ENCODE peak calls at places on chromosomes 13 and 19, in nine cellular contexts. X is nucleus accumbens; F is anterior cingulate cortex; D is H9; V is endodermal cell; G is M059J; N is effector CD4-positive, alpha-beta T cell; P is GM12864; I is stimulated activated CD4-positive, alpha-beta T cell treated with anti-CD3 and anti-CD28 coated beads, Interleukin-15, amount 100 ng/mL, for 1 hour. B is an unnamed sample.

GRCh38 chr13:49740870-49741269 is 49.6 kb upstream of the EBPL start:
- DNase-seq in X (no peak), F (no peak), D (no peak), V (no peak), G (no peak), N (no peak), P (no peak), I (no peak), B (no peak)

GRCh38 chr13:67063036-67063435 is 167.1 kb downstream of the PCDH9 start:
- DNase-seq in X (no peak), F (no peak), D (no peak), V (no peak), G (no peak), N (no peak), P (no peak), I (no peak), B (no peak)

GRCh38 chr19:50890422-50891252 is 17.4 kb downstream of the KLK2 start:
- DNase-seq in X (no peak), F (no peak), D (no peak), V (no peak), G (peak), N (no peak), P (no peak), I (no peak), B (no peak)

GRCh38 chr13:110187501-110188161 is 119.3 kb downstream of the COL4A1 start:
- DNase-seq in X (no peak), F (no peak), D (no peak), V (no peak), G (peak), N (no peak), P (no peak), I (no peak), B (no peak)

GRCh38 chr19:11420894-11421606 is 1.9 kb upstream of the RGL3 start:
- DNase-seq in X (no peak), F (no peak), D (peak), V (peak), G (no peak), N (no peak), P (no peak), I (no peak), B (peak)

GRCh38 chr19:38445362-38445761 is 11.9 kb downstream of the RYR1 start:
- DNase-seq in X (no peak), F (no peak), D (no peak), V (no peak), G (no peak), N (no peak), P (no peak), I (no peak), B (no peak)

GRCh38 chr19:18055967-18056366 is 30.8 kb downstream of the IL12RB1 start:
- DNase-seq in X (no peak), F (no peak), D (no peak), V (no peak), G (no peak), N (no peak), P (no peak), I (no peak), B (no peak)

GRCh38 chr19:32748948-32749347 is 29.4 kb downstream of the TDRD12 start:
- DNase-seq in X (no peak), F (no peak), D (no peak), V (no peak), G (no peak), N (no peak), P (no peak), I (no peak), B (no peak)

GRCh38 chr13:39047560-39047959 is 9.3 kb downstream of the NHLRC3 start:
- DNase-seq in X (no peak), F (no peak), D (peak), V (peak), G (no peak), N (no peak), P (no peak), I (no peak), B (peak)

GRCh38 chr13:27583645-27584044 is 36.7 kb downstream of the LNX2 start:
- DNase-seq in X (no peak), F (no peak), D (no peak), V (no peak), G (peak), N (no peak), P (no peak), I (no peak), B (no peak)

GRCh38 chr13:66430266-66430665 is 799.9 kb downstream of the PCDH9 start:
- DNase-seq in X (no peak), F (no peak), D (no peak), V (no peak), G (no peak), N (no peak), P (no peak), I (no peak), B (no peak)

GRCh38 chr13:26457212-26457611 is 100.3 kb upstream of the WASF3 start:
- DNase-seq in X (no peak), F (no peak), D (no peak), V (no peak), G (peak), N (no peak), P (no peak), I (no peak), B (no peak)

GRCh38 chr13:27194895-27195764 is 23.5 kb upstream of the USP12 start:
- DNase-seq in X (no peak), F (no peak), D (peak), V (no peak), G (peak), N (no peak), P (no peak), I (no peak), B (no peak)

GRCh38 chr19:5308471-5309437 is 31.9 kb downstream of the PTPRS start:
- DNase-seq in X (peak), F (peak), D (no peak), V (no peak), G (peak), N (no peak), P (no peak), I (no peak), B (peak)

GRCh38 chr19:36009633-36010379 is 1.2 kb upstream of the SYNE4 start:
- DNase-seq in X (no peak), F (no peak), D (no peak), V (no peak), G (no peak), N (no peak), P (no peak), I (no peak), B (no peak)

GRCh38 chr19:45428385-45429231 is 4.9 kb upstream of the ERCC1 start:
- DNase-seq in X (no peak), F (no peak), D (peak), V (peak), G (peak), N (no peak), P (no peak), I (no peak), B (no peak)

GRCh38 chr19:10975374-10976036 is 14.7 kb downstream of the SMARCA4 start:
- DNase-seq in X (no peak), F (no peak), D (no peak), V (no peak), G (no peak), N (no peak), P (no peak), I (no peak), B (no peak)

GRCh38 chr13:49954674-49955455 is 18.7 kb upstream of the SPRYD7 start:
- DNase-seq in X (no peak), F (no peak), D (no peak), V (no peak), G (peak), N (no peak), P (no peak), I (no peak), B (no peak)

GRCh38 chr13:30047154-30047874 is 196.9 kb upstream of the UBL3 start:
- DNase-seq in X (no peak), F (no peak), D (no peak), V (no peak), G (peak), N (no peak), P (no peak), I (no peak), B (no peak)

GRCh38 chr19:19492026-19492610 is 23.2 kb downstream of the TSSK6 start:
- DNase-seq in X (no peak), F (no peak), D (no peak), V (no peak), G (no peak), N (no peak), P (no peak), I (no peak), B (no peak)